ENCODE peak calls at places on chromosomes 4 and X, in ten cellular contexts. B is smooth muscle cell of the brain vasculature; L is MG63; G is activated CD4-positive, alpha-beta T cell treated with anti-CD3 and anti-CD28 coated beads, Interleukin-2, amount 50 U/mL, for 4 hours; H is T-helper 17 cell; D is NCI-H2029 treated with DMSO at 0.1 percent for 48 hours; V is DMS153; P is lower lobe of right lung; F is anterior cingulate cortex; W is Ammon's horn. J is an unnamed sample.

GRCh38 chr4:147984065-147984777 is 252.3 kb downstream of the ARHGAP10 start:
- DNase-seq in P (no peak), V (no peak), L (no peak), W (peak; percentile 66), F (no peak), D (peak; percentile 28), G (no peak), H (no peak), B (no peak), J (no peak)

GRCh38 chr4:115929373-115929772 is 816.0 kb upstream of the NDST4 start:
- DNase-seq in L (no peak), P (no peak), W (no peak), H (no peak), V (no peak), F (no peak), B (no peak), D (no peak), G (no peak), J (no peak)

GRCh38 chr4:107379054-107379869 is 340.8 kb downstream of the PAPSS1 start:
- DNase-seq in G (no peak), D (no peak), P (no peak), B (no peak), F (no peak), W (no peak), H (no peak), L (no peak), V (no peak), J (no peak)

GRCh38 chr4:10482913-10483312 is 25.7 kb upstream of the ZNF518B start:
- DNase-seq in G (no peak), P (no peak), B (no peak), H (no peak), V (no peak), W (no peak), F (no peak), D (no peak), L (no peak), J (no peak)

GRCh38 chrX:39955621-39956020 is 142.1 kb downstream of the BCOR start:
- DNase-seq in L (no peak), W (no peak), B (no peak), G (no peak), D (no peak), H (no peak), V (no peak), F (no peak), P (no peak), J (no peak)

GRCh38 chr4:168514249-168514852 is 17.5 kb downstream of the PALLD start:
- DNase-seq in G (no peak), W (no peak), D (no peak), L (no peak), V (no peak), H (no peak), F (no peak), P (no peak), B (peak; percentile 24), J (no peak)

GRCh38 chrX:45767021-45767491 is 566.4 kb upstream of the DIPK2B start:
- DNase-seq in F (no peak), B (no peak), L (no peak), H (no peak), G (no peak), P (no peak), W (no peak), V (no peak), D (no peak), J (no peak)

GRCh38 chrX:38279188-38279587 is 48.1 kb downstream of the RPGR start:
- DNase-seq in P (no peak), B (no peak), L (no peak), W (no peak), D (no peak), V (no peak), H (no peak), G (no peak), F (no peak), J (no peak)

GRCh38 chr4:103002551-103002950 is 17.0 kb downstream of the SLC9B1 start:
- DNase-seq in G (no peak), D (no peak), F (no peak), P (no peak), L (no peak), B (peak; percentile 7), W (no peak), H (no peak), V (no peak), J (no peak)

GRCh38 chr4:113444386-113444785 is 317.2 kb downstream of the CAMK2D start:
- DNase-seq in L (no peak), H (no peak), F (no peak), W (no peak), P (no peak), G (no peak), B (no peak), D (no peak), V (no peak), J (no peak)

GRCh38 chrX:41491267-41492004 is 44.3 kb downstream of the NYX start:
- DNase-seq in L (peak; percentile 66), P (no peak), V (no peak), D (no peak), B (no peak), W (no peak), F (no peak), H (no peak), G (no peak), J (peak; percentile 8)

GRCh38 chrX:130060122-130061069 is 49.9 kb downstream of the ELF4 start:
- DNase-seq in G (peak; percentile 72), L (peak; percentile 63), H (peak; percentile 82), P (peak; percentile 86), D (peak; percentile 40), F (peak; percentile 8), B (no peak), W (peak; percentile 61), V (peak; percentile 76), J (peak; percentile 86)

GRCh38 chr4:53744446-53745160 is 153.3 kb upstream of the LNX1 start:
- DNase-seq in B (no peak), H (no peak), W (no peak), F (no peak), L (no peak), P (no peak), V (peak; percentile 7), G (no peak), D (no peak), J (no peak)

GRCh38 chr4:154208424-154208823 is 283.2 kb downstream of the DCHS2 start:
- DNase-seq in D (no peak), G (no peak), L (peak; percentile 1), B (no peak), F (no peak), W (no peak), V (no peak), H (no peak), P (no peak), J (no peak)

GRCh38 chr4:146336413-146336807 is 122.1 kb downstream of the REELD1 start:
- DNase-seq in P (no peak), H (no peak), B (no peak), L (no peak), D (no peak), V (no peak), G (no peak), F (no peak), W (no peak), J (no peak)

GRCh38 chr4:53608242-53608641 is 17.0 kb upstream of the LNX1 start:
- DNase-seq in D (no peak), P (no peak), F (no peak), B (no peak), W (no peak), L (no peak), H (no peak), G (no peak), V (no peak), J (no peak)

GRCh38 chr4:14524236-14524635 is 478.0 kb upstream of the CPEB2 start:
- DNase-seq in B (no peak), V (no peak), D (no peak), L (no peak), F (no peak), P (no peak), G (no peak), H (no peak), W (no peak), J (no peak)

GRCh38 chr4:148831945-148832344 is 389.7 kb upstream of the NR3C2 start:
- DNase-seq in L (no peak), P (no peak), D (no peak), F (no peak), G (no peak), H (no peak), B (no peak), V (no peak), W (no peak), J (no peak)

GRCh38 chr4:123554819-123555499 is 158.4 kb downstream of the SPRY1 start:
- DNase-seq in P (no peak), W (peak; percentile 25), B (peak; percentile 32), V (no peak), D (no peak), F (no peak), G (no peak), L (peak; percentile 26), H (no peak), J (peak; percentile 16)

GRCh38 chr4:90357117-90357710 is 230.0 kb downstream of the CCSER1 start:
- DNase-seq in V (peak; percentile 57), F (no peak), G (no peak), H (no peak), W (peak; percentile 65), D (no peak), B (peak; percentile 39), L (no peak), P (no peak), J (no peak)

GRCh38 chr4:27068151-27068862 is 207.7 kb downstream of the STIM2 start:
- DNase-seq in W (no peak), F (no peak), P (peak; percentile 70), L (no peak), V (no peak), G (no peak), B (no peak), H (no peak), D (no peak), J (no peak)

GRCh38 chr4:164700471-164700870 is 53.5 kb upstream of the SMIM31 start:
- DNase-seq in W (peak; percentile 8), L (peak; percentile 5), B (no peak), D (no peak), G (no peak), H (no peak), V (no peak), P (no peak), F (no peak), J (no peak)

GRCh38 chrX:18873836-18874235 is 110.1 kb downstream of the PHKA2 start:
- DNase-seq in P (no peak), F (no peak), W (no peak), H (no peak), D (no peak), L (no peak), G (no peak), V (no peak), B (no peak), J (no peak)

GRCh38 chr4:156949373-156949814 is 22.2 kb downstream of the PDGFC start:
- DNase-seq in P (no peak), D (no peak), W (no peak), F (no peak), H (no peak), G (no peak), B (no peak), L (no peak), V (no peak), J (no peak)

GRCh38 chr4:100826067-100826466 is 308.2 kb upstream of the EMCN start:
- DNase-seq in B (no peak), F (no peak), D (no peak), L (no peak), W (no peak), H (no peak), P (no peak), G (no peak), V (no peak), J (no peak)